ENCODE peak calls at places on chromosomes 5 and 9, in eight cellular contexts. One of them, this sample, is unnamed.
A peak's percentile ranks its signal among the peaks of the same experiment; 100 is the strongest.

GRCh38 chr9:6884960-6885359 is 127.2 kb downstream of the KDM4C start:
- DNase-seq in lower lobe of right lung: no peak
- DNase-seq in amniotic stem cell: no peak
- DNase-seq in Kasumi-1: no peak
- DNase-seq in HEK293T: no peak
- DNase-seq in foreskin fibroblast: no peak
- DNase-seq in NCI-H187: no peak
- DNase-seq in stimulated activated CD8-positive, alpha-beta memory T cell treated with anti-CD3 and anti-CD28 coated beads, Interleukin-7, amount 100 ng/mL, for 1 hour: no peak
- DNase-seq in this sample: no peak

GRCh38 chr9:110835404-110835803 is 166.8 kb downstream of the MUSK start:
- DNase-seq in stimulated activated CD8-positive, alpha-beta memory T cell treated with anti-CD3 and anti-CD28 coated beads, Interleukin-7, amount 100 ng/mL, for 1 hour: no peak
- DNase-seq in Kasumi-1: no peak
- DNase-seq in lower lobe of right lung: no peak
- DNase-seq in amniotic stem cell: peak; percentile 59
- DNase-seq in NCI-H187: no peak
- DNase-seq in HEK293T: no peak
- DNase-seq in foreskin fibroblast: peak; percentile 92
- DNase-seq in this sample: no peak

GRCh38 chr9:21812945-21813568 is 10.6 kb downstream of the MTAP start:
- DNase-seq in Kasumi-1: peak; percentile 28
- DNase-seq in HEK293T: peak; percentile 80
- DNase-seq in lower lobe of right lung: peak; percentile 78
- DNase-seq in NCI-H187: no peak
- DNase-seq in foreskin fibroblast: peak; percentile 89
- DNase-seq in amniotic stem cell: peak; percentile 36
- DNase-seq in stimulated activated CD8-positive, alpha-beta memory T cell treated with anti-CD3 and anti-CD28 coated beads, Interleukin-7, amount 100 ng/mL, for 1 hour: peak; percentile 16
- DNase-seq in this sample: peak; percentile 64

GRCh38 chr5:3993856-3994473 is 398.3 kb downstream of the IRX1 start:
- DNase-seq in stimulated activated CD8-positive, alpha-beta memory T cell treated with anti-CD3 and anti-CD28 coated beads, Interleukin-7, amount 100 ng/mL, for 1 hour: no peak
- DNase-seq in foreskin fibroblast: no peak
- DNase-seq in NCI-H187: no peak
- DNase-seq in HEK293T: no peak
- DNase-seq in lower lobe of right lung: no peak
- DNase-seq in Kasumi-1: no peak
- DNase-seq in amniotic stem cell: no peak
- DNase-seq in this sample: no peak

GRCh38 chr9:135702002-135702721 is at the start of gene KCNT1:
- DNase-seq in lower lobe of right lung: no peak
- DNase-seq in NCI-H187: no peak
- DNase-seq in foreskin fibroblast: peak; percentile 79
- DNase-seq in stimulated activated CD8-positive, alpha-beta memory T cell treated with anti-CD3 and anti-CD28 coated beads, Interleukin-7, amount 100 ng/mL, for 1 hour: peak; percentile 3
- DNase-seq in HEK293T: peak; percentile 93
- DNase-seq in Kasumi-1: peak; percentile 32
- DNase-seq in amniotic stem cell: peak; percentile 3
- DNase-seq in this sample: peak; percentile 51

GRCh38 chr5:177446184-177447065 is at the start of gene PRR7:
- DNase-seq in HEK293T: peak; percentile 81
- DNase-seq in lower lobe of right lung: peak; percentile 77
- DNase-seq in NCI-H187: peak; percentile 33
- DNase-seq in amniotic stem cell: no peak
- DNase-seq in stimulated activated CD8-positive, alpha-beta memory T cell treated with anti-CD3 and anti-CD28 coated beads, Interleukin-7, amount 100 ng/mL, for 1 hour: no peak
- DNase-seq in foreskin fibroblast: peak; percentile 94
- DNase-seq in Kasumi-1: peak; percentile 57
- DNase-seq in this sample: peak; percentile 77

GRCh38 chr9:136796238-136796774 is at the start of gene CCDC183:
- DNase-seq in HEK293T: no peak
- DNase-seq in amniotic stem cell: no peak
- DNase-seq in stimulated activated CD8-positive, alpha-beta memory T cell treated with anti-CD3 and anti-CD28 coated beads, Interleukin-7, amount 100 ng/mL, for 1 hour: no peak
- DNase-seq in Kasumi-1: no peak
- DNase-seq in lower lobe of right lung: no peak
- DNase-seq in foreskin fibroblast: no peak
- DNase-seq in NCI-H187: no peak
- DNase-seq in this sample: no peak

GRCh38 chr5:124365491-124365890 is 380.9 kb downstream of the ZNF608 start:
- DNase-seq in stimulated activated CD8-positive, alpha-beta memory T cell treated with anti-CD3 and anti-CD28 coated beads, Interleukin-7, amount 100 ng/mL, for 1 hour: no peak
- DNase-seq in NCI-H187: peak; percentile 44
- DNase-seq in lower lobe of right lung: no peak
- DNase-seq in HEK293T: no peak
- DNase-seq in amniotic stem cell: no peak
- DNase-seq in foreskin fibroblast: no peak
- DNase-seq in Kasumi-1: no peak
- DNase-seq in this sample: no peak

GRCh38 chr5:61603211-61603908 is 271.3 kb downstream of the ZSWIM6 start:
- DNase-seq in lower lobe of right lung: no peak
- DNase-seq in Kasumi-1: no peak
- DNase-seq in foreskin fibroblast: peak; percentile 37
- DNase-seq in stimulated activated CD8-positive, alpha-beta memory T cell treated with anti-CD3 and anti-CD28 coated beads, Interleukin-7, amount 100 ng/mL, for 1 hour: no peak
- DNase-seq in amniotic stem cell: no peak
- DNase-seq in NCI-H187: no peak
- DNase-seq in HEK293T: no peak
- DNase-seq in this sample: no peak

GRCh38 chr9:121841771-121842611 is 190.6 kb downstream of the DAB2IP start:
- DNase-seq in stimulated activated CD8-positive, alpha-beta memory T cell treated with anti-CD3 and anti-CD28 coated beads, Interleukin-7, amount 100 ng/mL, for 1 hour: no peak
- DNase-seq in HEK293T: no peak
- DNase-seq in lower lobe of right lung: no peak
- DNase-seq in foreskin fibroblast: peak; percentile 23
- DNase-seq in NCI-H187: no peak
- DNase-seq in Kasumi-1: no peak
- DNase-seq in amniotic stem cell: no peak
- DNase-seq in this sample: no peak

GRCh38 chr9:116098476-116098875 is 55.1 kb upstream of the PAPPA start:
- DNase-seq in lower lobe of right lung: no peak
- DNase-seq in HEK293T: no peak
- DNase-seq in foreskin fibroblast: no peak
- DNase-seq in NCI-H187: no peak
- DNase-seq in stimulated activated CD8-positive, alpha-beta memory T cell treated with anti-CD3 and anti-CD28 coated beads, Interleukin-7, amount 100 ng/mL, for 1 hour: no peak
- DNase-seq in amniotic stem cell: no peak
- DNase-seq in Kasumi-1: no peak
- DNase-seq in this sample: no peak

GRCh38 chr9:86434039-86434726 is 80.0 kb upstream of the TUT7 start:
- DNase-seq in NCI-H187: no peak
- DNase-seq in lower lobe of right lung: no peak
- DNase-seq in foreskin fibroblast: peak; percentile 81
- DNase-seq in Kasumi-1: peak; percentile 83
- DNase-seq in amniotic stem cell: peak; percentile 69
- DNase-seq in HEK293T: peak; percentile 59
- DNase-seq in stimulated activated CD8-positive, alpha-beta memory T cell treated with anti-CD3 and anti-CD28 coated beads, Interleukin-7, amount 100 ng/mL, for 1 hour: no peak
- DNase-seq in this sample: no peak

GRCh38 chr9:75889977-75890540 is 414 bp upstream of the PCSK5 start:
- DNase-seq in HEK293T: peak; percentile 25
- DNase-seq in foreskin fibroblast: peak; percentile 81
- DNase-seq in lower lobe of right lung: no peak
- DNase-seq in amniotic stem cell: peak; percentile 46
- DNase-seq in Kasumi-1: peak; percentile 65
- DNase-seq in NCI-H187: no peak
- DNase-seq in stimulated activated CD8-positive, alpha-beta memory T cell treated with anti-CD3 and anti-CD28 coated beads, Interleukin-7, amount 100 ng/mL, for 1 hour: no peak
- DNase-seq in this sample: no peak

GRCh38 chr5:502325-503079 is 21.7 kb downstream of the SLC9A3 start:
- DNase-seq in foreskin fibroblast: no peak
- DNase-seq in lower lobe of right lung: no peak
- DNase-seq in Kasumi-1: no peak
- DNase-seq in HEK293T: no peak
- DNase-seq in stimulated activated CD8-positive, alpha-beta memory T cell treated with anti-CD3 and anti-CD28 coated beads, Interleukin-7, amount 100 ng/mL, for 1 hour: no peak
- DNase-seq in NCI-H187: no peak
- DNase-seq in amniotic stem cell: no peak
- DNase-seq in this sample: no peak

GRCh38 chr5:126365446-126366198 is 57.6 kb upstream of the GRAMD2B start:
- DNase-seq in amniotic stem cell: no peak
- DNase-seq in lower lobe of right lung: no peak
- DNase-seq in Kasumi-1: no peak
- DNase-seq in stimulated activated CD8-positive, alpha-beta memory T cell treated with anti-CD3 and anti-CD28 coated beads, Interleukin-7, amount 100 ng/mL, for 1 hour: no peak
- DNase-seq in foreskin fibroblast: no peak
- DNase-seq in NCI-H187: no peak
- DNase-seq in HEK293T: no peak
- DNase-seq in this sample: no peak

GRCh38 chr5:18375637-18376036 is 741.4 kb downstream of the TAF11L14 start:
- DNase-seq in lower lobe of right lung: no peak
- DNase-seq in foreskin fibroblast: no peak
- DNase-seq in Kasumi-1: no peak
- DNase-seq in HEK293T: no peak
- DNase-seq in stimulated activated CD8-positive, alpha-beta memory T cell treated with anti-CD3 and anti-CD28 coated beads, Interleukin-7, amount 100 ng/mL, for 1 hour: no peak
- DNase-seq in NCI-H187: no peak
- DNase-seq in amniotic stem cell: no peak
- DNase-seq in this sample: no peak

GRCh38 chr5:136082390-136083193 is 50.1 kb upstream of the SMAD5 start:
- DNase-seq in HEK293T: peak; percentile 77
- DNase-seq in stimulated activated CD8-positive, alpha-beta memory T cell treated with anti-CD3 and anti-CD28 coated beads, Interleukin-7, amount 100 ng/mL, for 1 hour: no peak
- DNase-seq in lower lobe of right lung: peak; percentile 84
- DNase-seq in foreskin fibroblast: peak; percentile 90
- DNase-seq in amniotic stem cell: peak; percentile 79
- DNase-seq in Kasumi-1: peak; percentile 59
- DNase-seq in NCI-H187: peak; percentile 8
- DNase-seq in this sample: no peak

GRCh38 chr5:150580917-150581316 is 59.5 kb upstream of the SYNPO start:
- DNase-seq in NCI-H187: no peak
- DNase-seq in lower lobe of right lung: no peak
- DNase-seq in HEK293T: no peak
- DNase-seq in stimulated activated CD8-positive, alpha-beta memory T cell treated with anti-CD3 and anti-CD28 coated beads, Interleukin-7, amount 100 ng/mL, for 1 hour: no peak
- DNase-seq in foreskin fibroblast: no peak
- DNase-seq in Kasumi-1: no peak
- DNase-seq in amniotic stem cell: no peak
- DNase-seq in this sample: no peak

GRCh38 chr5:73648490-73648889 is 22.5 kb downstream of the ARHGEF28 start:
- DNase-seq in stimulated activated CD8-positive, alpha-beta memory T cell treated with anti-CD3 and anti-CD28 coated beads, Interleukin-7, amount 100 ng/mL, for 1 hour: no peak
- DNase-seq in amniotic stem cell: no peak
- DNase-seq in NCI-H187: no peak
- DNase-seq in Kasumi-1: no peak
- DNase-seq in HEK293T: no peak
- DNase-seq in foreskin fibroblast: no peak
- DNase-seq in lower lobe of right lung: no peak
- DNase-seq in this sample: no peak

GRCh38 chr9:97501177-97501971 is at the start of gene TMOD1:
- DNase-seq in foreskin fibroblast: peak; percentile 71
- DNase-seq in HEK293T: peak; percentile 89
- DNase-seq in Kasumi-1: peak; percentile 35
- DNase-seq in lower lobe of right lung: peak; percentile 78
- DNase-seq in amniotic stem cell: no peak
- DNase-seq in stimulated activated CD8-positive, alpha-beta memory T cell treated with anti-CD3 and anti-CD28 coated beads, Interleukin-7, amount 100 ng/mL, for 1 hour: no peak
- DNase-seq in NCI-H187: peak; percentile 21
- DNase-seq in this sample: peak; percentile 48

GRCh38 chr9:79663878-79664277 is 92.1 kb downstream of the TLE4 start:
- DNase-seq in foreskin fibroblast: peak; percentile 32
- DNase-seq in NCI-H187: no peak
- DNase-seq in lower lobe of right lung: no peak
- DNase-seq in HEK293T: peak; percentile 92
- DNase-seq in amniotic stem cell: no peak
- DNase-seq in Kasumi-1: no peak
- DNase-seq in stimulated activated CD8-positive, alpha-beta memory T cell treated with anti-CD3 and anti-CD28 coated beads, Interleukin-7, amount 100 ng/mL, for 1 hour: no peak
- DNase-seq in this sample: no peak

GRCh38 chr9:86257406-86257805 is 2.1 kb downstream of the C9orf153 start:
- DNase-seq in foreskin fibroblast: no peak
- DNase-seq in NCI-H187: no peak
- DNase-seq in lower lobe of right lung: no peak
- DNase-seq in HEK293T: no peak
- DNase-seq in Kasumi-1: no peak
- DNase-seq in amniotic stem cell: no peak
- DNase-seq in stimulated activated CD8-positive, alpha-beta memory T cell treated with anti-CD3 and anti-CD28 coated beads, Interleukin-7, amount 100 ng/mL, for 1 hour: no peak
- DNase-seq in this sample: no peak

GRCh38 chr5:176736271-176736965 is 73.9 kb upstream of the UNC5A start:
- DNase-seq in HEK293T: no peak
- DNase-seq in amniotic stem cell: no peak
- DNase-seq in NCI-H187: no peak
- DNase-seq in stimulated activated CD8-positive, alpha-beta memory T cell treated with anti-CD3 and anti-CD28 coated beads, Interleukin-7, amount 100 ng/mL, for 1 hour: no peak
- DNase-seq in Kasumi-1: no peak
- DNase-seq in foreskin fibroblast: no peak
- DNase-seq in lower lobe of right lung: no peak
- DNase-seq in this sample: peak; percentile 4

GRCh38 chr5:72248352-72249032 is 71.5 kb downstream of the MRPS27 start:
- DNase-seq in amniotic stem cell: peak; percentile 62
- DNase-seq in NCI-H187: no peak
- DNase-seq in lower lobe of right lung: no peak
- DNase-seq in HEK293T: peak; percentile 29
- DNase-seq in Kasumi-1: no peak
- DNase-seq in stimulated activated CD8-positive, alpha-beta memory T cell treated with anti-CD3 and anti-CD28 coated beads, Interleukin-7, amount 100 ng/mL, for 1 hour: no peak
- DNase-seq in foreskin fibroblast: peak; percentile 94
- DNase-seq in this sample: no peak

GRCh38 chr9:18184034-18184800 is 289.7 kb upstream of the ADAMTSL1 start:
- DNase-seq in lower lobe of right lung: no peak
- DNase-seq in Kasumi-1: no peak
- DNase-seq in HEK293T: no peak
- DNase-seq in foreskin fibroblast: peak; percentile 2
- DNase-seq in NCI-H187: no peak
- DNase-seq in amniotic stem cell: no peak
- DNase-seq in stimulated activated CD8-positive, alpha-beta memory T cell treated with anti-CD3 and anti-CD28 coated beads, Interleukin-7, amount 100 ng/mL, for 1 hour: no peak
- DNase-seq in this sample: no peak

GRCh38 chr9:124869466-124869985 is 7.6 kb downstream of the ARPC5L start:
- DNase-seq in foreskin fibroblast: peak; percentile 73
- DNase-seq in lower lobe of right lung: no peak
- DNase-seq in stimulated activated CD8-positive, alpha-beta memory T cell treated with anti-CD3 and anti-CD28 coated beads, Interleukin-7, amount 100 ng/mL, for 1 hour: no peak
- DNase-seq in Kasumi-1: no peak
- DNase-seq in HEK293T: peak; percentile 35
- DNase-seq in amniotic stem cell: no peak
- DNase-seq in NCI-H187: no peak
- DNase-seq in this sample: peak; percentile 37

GRCh38 chr9:112249277-112249676 is 74.2 kb upstream of the SUSD1 start:
- DNase-seq in lower lobe of right lung: no peak
- DNase-seq in HEK293T: no peak
- DNase-seq in foreskin fibroblast: peak; percentile 40
- DNase-seq in amniotic stem cell: no peak
- DNase-seq in NCI-H187: no peak
- DNase-seq in stimulated activated CD8-positive, alpha-beta memory T cell treated with anti-CD3 and anti-CD28 coated beads, Interleukin-7, amount 100 ng/mL, for 1 hour: no peak
- DNase-seq in Kasumi-1: no peak
- DNase-seq in this sample: no peak

GRCh38 chr5:140113180-140113698 is 670 bp upstream of the PURA start:
- DNase-seq in lower lobe of right lung: peak; percentile 48
- DNase-seq in Kasumi-1: no peak
- DNase-seq in amniotic stem cell: no peak
- DNase-seq in NCI-H187: no peak
- DNase-seq in stimulated activated CD8-positive, alpha-beta memory T cell treated with anti-CD3 and anti-CD28 coated beads, Interleukin-7, amount 100 ng/mL, for 1 hour: no peak
- DNase-seq in HEK293T: no peak
- DNase-seq in foreskin fibroblast: peak; percentile 36
- DNase-seq in this sample: no peak

GRCh38 chr9:6133346-6134063 is 82.1 kb upstream of the IL33 start:
- DNase-seq in lower lobe of right lung: no peak
- DNase-seq in HEK293T: no peak
- DNase-seq in Kasumi-1: peak; percentile 73
- DNase-seq in amniotic stem cell: no peak
- DNase-seq in stimulated activated CD8-positive, alpha-beta memory T cell treated with anti-CD3 and anti-CD28 coated beads, Interleukin-7, amount 100 ng/mL, for 1 hour: no peak
- DNase-seq in foreskin fibroblast: no peak
- DNase-seq in NCI-H187: no peak
- DNase-seq in this sample: no peak

GRCh38 chr9:88460583-88461332 is 72.5 kb downstream of the SPIN1 start:
- DNase-seq in amniotic stem cell: no peak
- DNase-seq in foreskin fibroblast: no peak
- DNase-seq in Kasumi-1: no peak
- DNase-seq in HEK293T: no peak
- DNase-seq in NCI-H187: no peak
- DNase-seq in stimulated activated CD8-positive, alpha-beta memory T cell treated with anti-CD3 and anti-CD28 coated beads, Interleukin-7, amount 100 ng/mL, for 1 hour: no peak
- DNase-seq in lower lobe of right lung: no peak
- DNase-seq in this sample: no peak

This sample was measured in activated B cell treated with CpG ODN at 0.5 μM for 24 hours.